ENCODE peak calls at places on chromosomes 5 and 9, in six cellular contexts. One of them, this sample, is unnamed.

GRCh38 chr5:91126448-91126847 is 256.7 kb downstream of the ARRDC3 start:
- DNase-seq in SJSA1: peak
- DNase-seq in NCI-H1417: no peak
- DNase-seq in left lung: no peak
- DNase-seq in stimulated activated CD8-positive, alpha-beta memory T cell treated with anti-CD3 and anti-CD28 coated beads, Interleukin-7, amount 100 ng/mL, for 1 hour: no peak
- DNase-seq in fibroblast of lung: peak
- DNase-seq in this sample: peak

GRCh38 chr5:180866296-180866695 is 5.2 kb upstream of the ZFP62 start:
- DNase-seq in left lung: no peak
- DNase-seq in fibroblast of lung: no peak
- DNase-seq in SJSA1: no peak
- DNase-seq in NCI-H1417: no peak
- DNase-seq in stimulated activated CD8-positive, alpha-beta memory T cell treated with anti-CD3 and anti-CD28 coated beads, Interleukin-7, amount 100 ng/mL, for 1 hour: no peak
- DNase-seq in this sample: no peak

GRCh38 chr9:91043041-91043740 is 241.6 kb downstream of the SYK start:
- DNase-seq in NCI-H1417: no peak
- DNase-seq in left lung: no peak
- DNase-seq in fibroblast of lung: no peak
- DNase-seq in stimulated activated CD8-positive, alpha-beta memory T cell treated with anti-CD3 and anti-CD28 coated beads, Interleukin-7, amount 100 ng/mL, for 1 hour: no peak
- DNase-seq in SJSA1: no peak
- DNase-seq in this sample: no peak

GRCh38 chr9:135241381-135242380 is 154.2 kb downstream of the OLFM1 start:
- DNase-seq in left lung: peak
- DNase-seq in NCI-H1417: no peak
- DNase-seq in SJSA1: no peak
- DNase-seq in fibroblast of lung: no peak
- DNase-seq in stimulated activated CD8-positive, alpha-beta memory T cell treated with anti-CD3 and anti-CD28 coated beads, Interleukin-7, amount 100 ng/mL, for 1 hour: no peak
- DNase-seq in this sample: no peak

GRCh38 chr5:40834391-40834848 is 602 bp downstream of the RPL37 start:
- DNase-seq in stimulated activated CD8-positive, alpha-beta memory T cell treated with anti-CD3 and anti-CD28 coated beads, Interleukin-7, amount 100 ng/mL, for 1 hour: peak
- DNase-seq in NCI-H1417: no peak
- DNase-seq in SJSA1: no peak
- DNase-seq in fibroblast of lung: peak
- DNase-seq in left lung: no peak
- DNase-seq in this sample: peak

GRCh38 chr9:72773570-72773969 is 179.3 kb downstream of the ALDH1A1 start:
- DNase-seq in NCI-H1417: no peak
- DNase-seq in stimulated activated CD8-positive, alpha-beta memory T cell treated with anti-CD3 and anti-CD28 coated beads, Interleukin-7, amount 100 ng/mL, for 1 hour: no peak
- DNase-seq in SJSA1: peak
- DNase-seq in left lung: no peak
- DNase-seq in fibroblast of lung: no peak
- DNase-seq in this sample: no peak

GRCh38 chr5:107269678-107270077 is 401.1 kb downstream of the EFNA5 start:
- DNase-seq in fibroblast of lung: no peak
- DNase-seq in left lung: no peak
- DNase-seq in NCI-H1417: no peak
- DNase-seq in stimulated activated CD8-positive, alpha-beta memory T cell treated with anti-CD3 and anti-CD28 coated beads, Interleukin-7, amount 100 ng/mL, for 1 hour: no peak
- DNase-seq in SJSA1: no peak
- DNase-seq in this sample: no peak

GRCh38 chr9:94887721-94888120 is 161.2 kb downstream of the AOPEP start:
- DNase-seq in NCI-H1417: no peak
- DNase-seq in SJSA1: no peak
- DNase-seq in fibroblast of lung: no peak
- DNase-seq in stimulated activated CD8-positive, alpha-beta memory T cell treated with anti-CD3 and anti-CD28 coated beads, Interleukin-7, amount 100 ng/mL, for 1 hour: no peak
- DNase-seq in left lung: no peak
- DNase-seq in this sample: no peak

GRCh38 chr5:172533058-172533398 is 78.7 kb upstream of the SH3PXD2B start:
- DNase-seq in left lung: no peak
- DNase-seq in SJSA1: no peak
- DNase-seq in fibroblast of lung: no peak
- DNase-seq in stimulated activated CD8-positive, alpha-beta memory T cell treated with anti-CD3 and anti-CD28 coated beads, Interleukin-7, amount 100 ng/mL, for 1 hour: no peak
- DNase-seq in NCI-H1417: no peak
- DNase-seq in this sample: no peak

GRCh38 chr5:172699999-172700685 is 59.1 kb downstream of the NEURL1B start:
- DNase-seq in SJSA1: no peak
- DNase-seq in stimulated activated CD8-positive, alpha-beta memory T cell treated with anti-CD3 and anti-CD28 coated beads, Interleukin-7, amount 100 ng/mL, for 1 hour: no peak
- DNase-seq in NCI-H1417: peak
- DNase-seq in fibroblast of lung: no peak
- DNase-seq in left lung: peak
- DNase-seq in this sample: no peak

GRCh38 chr5:159341914-159342313 is 11.6 kb upstream of the IL12B start:
- DNase-seq in SJSA1: peak
- DNase-seq in stimulated activated CD8-positive, alpha-beta memory T cell treated with anti-CD3 and anti-CD28 coated beads, Interleukin-7, amount 100 ng/mL, for 1 hour: peak
- DNase-seq in fibroblast of lung: peak
- DNase-seq in NCI-H1417: no peak
- DNase-seq in left lung: no peak
- DNase-seq in this sample: peak

GRCh38 chr9:127358023-127358535 is 38.9 kb upstream of the SLC2A8 start:
- DNase-seq in left lung: no peak
- DNase-seq in fibroblast of lung: no peak
- DNase-seq in SJSA1: no peak
- DNase-seq in stimulated activated CD8-positive, alpha-beta memory T cell treated with anti-CD3 and anti-CD28 coated beads, Interleukin-7, amount 100 ng/mL, for 1 hour: no peak
- DNase-seq in NCI-H1417: no peak
- DNase-seq in this sample: no peak

GRCh38 chr9:99743455-99743854 is 78.2 kb upstream of the NR4A3 start:
- DNase-seq in fibroblast of lung: no peak
- DNase-seq in left lung: no peak
- DNase-seq in stimulated activated CD8-positive, alpha-beta memory T cell treated with anti-CD3 and anti-CD28 coated beads, Interleukin-7, amount 100 ng/mL, for 1 hour: no peak
- DNase-seq in NCI-H1417: no peak
- DNase-seq in SJSA1: no peak
- DNase-seq in this sample: no peak

GRCh38 chr5:150603491-150603890 is 37.0 kb upstream of the SYNPO start:
- DNase-seq in NCI-H1417: no peak
- DNase-seq in left lung: no peak
- DNase-seq in fibroblast of lung: no peak
- DNase-seq in stimulated activated CD8-positive, alpha-beta memory T cell treated with anti-CD3 and anti-CD28 coated beads, Interleukin-7, amount 100 ng/mL, for 1 hour: no peak
- DNase-seq in SJSA1: no peak
- DNase-seq in this sample: no peak

GRCh38 chr5:176725521-176725920 is 78.2 kb downstream of the TSPAN17 start:
- DNase-seq in left lung: no peak
- DNase-seq in fibroblast of lung: no peak
- DNase-seq in SJSA1: no peak
- DNase-seq in stimulated activated CD8-positive, alpha-beta memory T cell treated with anti-CD3 and anti-CD28 coated beads, Interleukin-7, amount 100 ng/mL, for 1 hour: no peak
- DNase-seq in NCI-H1417: no peak
- DNase-seq in this sample: no peak

GRCh38 chr5:16713386-16713928 is 96.7 kb upstream of the RETREG1 start:
- DNase-seq in NCI-H1417: no peak
- DNase-seq in left lung: no peak
- DNase-seq in fibroblast of lung: peak
- DNase-seq in stimulated activated CD8-positive, alpha-beta memory T cell treated with anti-CD3 and anti-CD28 coated beads, Interleukin-7, amount 100 ng/mL, for 1 hour: no peak
- DNase-seq in SJSA1: no peak
- DNase-seq in this sample: peak

GRCh38 chr9:23555849-23556248 is 270.2 kb downstream of the ELAVL2 start:
- DNase-seq in stimulated activated CD8-positive, alpha-beta memory T cell treated with anti-CD3 and anti-CD28 coated beads, Interleukin-7, amount 100 ng/mL, for 1 hour: no peak
- DNase-seq in NCI-H1417: no peak
- DNase-seq in left lung: no peak
- DNase-seq in SJSA1: no peak
- DNase-seq in fibroblast of lung: no peak
- DNase-seq in this sample: no peak

GRCh38 chr5:172113036-172113435 is 75.0 kb downstream of the STK10 start:
- DNase-seq in left lung: no peak
- DNase-seq in SJSA1: no peak
- DNase-seq in NCI-H1417: no peak
- DNase-seq in stimulated activated CD8-positive, alpha-beta memory T cell treated with anti-CD3 and anti-CD28 coated beads, Interleukin-7, amount 100 ng/mL, for 1 hour: peak
- DNase-seq in fibroblast of lung: no peak
- DNase-seq in this sample: no peak

GRCh38 chr5:113378960-113379541 is 55.7 kb downstream of the TSSK1B start:
- DNase-seq in fibroblast of lung: peak
- DNase-seq in SJSA1: peak
- DNase-seq in stimulated activated CD8-positive, alpha-beta memory T cell treated with anti-CD3 and anti-CD28 coated beads, Interleukin-7, amount 100 ng/mL, for 1 hour: peak
- DNase-seq in NCI-H1417: peak
- DNase-seq in left lung: no peak
- DNase-seq in this sample: peak

GRCh38 chr5:180205936-180206335 is 3.1 kb downstream of the RASGEF1C start:
- DNase-seq in left lung: no peak
- DNase-seq in stimulated activated CD8-positive, alpha-beta memory T cell treated with anti-CD3 and anti-CD28 coated beads, Interleukin-7, amount 100 ng/mL, for 1 hour: no peak
- DNase-seq in fibroblast of lung: no peak
- DNase-seq in NCI-H1417: no peak
- DNase-seq in SJSA1: no peak
- DNase-seq in this sample: no peak

GRCh38 chr5:43233946-43234345 is 41.9 kb downstream of the NIM1K start:
- DNase-seq in stimulated activated CD8-positive, alpha-beta memory T cell treated with anti-CD3 and anti-CD28 coated beads, Interleukin-7, amount 100 ng/mL, for 1 hour: no peak
- DNase-seq in NCI-H1417: no peak
- DNase-seq in fibroblast of lung: no peak
- DNase-seq in SJSA1: no peak
- DNase-seq in left lung: no peak
- DNase-seq in this sample: no peak

GRCh38 chr9:86732514-86732913 is 214.8 kb downstream of the GAS1 start:
- DNase-seq in SJSA1: no peak
- DNase-seq in NCI-H1417: no peak
- DNase-seq in fibroblast of lung: peak
- DNase-seq in left lung: no peak
- DNase-seq in stimulated activated CD8-positive, alpha-beta memory T cell treated with anti-CD3 and anti-CD28 coated beads, Interleukin-7, amount 100 ng/mL, for 1 hour: no peak
- DNase-seq in this sample: no peak

GRCh38 chr5:150804388-150804787 is 25.8 kb downstream of the SMIM3 start:
- DNase-seq in left lung: no peak
- DNase-seq in NCI-H1417: no peak
- DNase-seq in fibroblast of lung: no peak
- DNase-seq in SJSA1: no peak
- DNase-seq in stimulated activated CD8-positive, alpha-beta memory T cell treated with anti-CD3 and anti-CD28 coated beads, Interleukin-7, amount 100 ng/mL, for 1 hour: no peak
- DNase-seq in this sample: no peak

GRCh38 chr5:111596705-111597104 is 84.4 kb upstream of the STARD4 start:
- DNase-seq in NCI-H1417: no peak
- DNase-seq in fibroblast of lung: no peak
- DNase-seq in stimulated activated CD8-positive, alpha-beta memory T cell treated with anti-CD3 and anti-CD28 coated beads, Interleukin-7, amount 100 ng/mL, for 1 hour: no peak
- DNase-seq in left lung: peak
- DNase-seq in SJSA1: no peak
- DNase-seq in this sample: no peak

GRCh38 chr5:96930589-96930988 is 5.3 kb upstream of the LNPEP start:
- DNase-seq in stimulated activated CD8-positive, alpha-beta memory T cell treated with anti-CD3 and anti-CD28 coated beads, Interleukin-7, amount 100 ng/mL, for 1 hour: no peak
- DNase-seq in left lung: no peak
- DNase-seq in SJSA1: no peak
- DNase-seq in fibroblast of lung: no peak
- DNase-seq in NCI-H1417: no peak
- DNase-seq in this sample: no peak

GRCh38 chr9:91904541-91905236 is 45.3 kb downstream of the ROR2 start:
- DNase-seq in fibroblast of lung: no peak
- DNase-seq in stimulated activated CD8-positive, alpha-beta memory T cell treated with anti-CD3 and anti-CD28 coated beads, Interleukin-7, amount 100 ng/mL, for 1 hour: no peak
- DNase-seq in SJSA1: no peak
- DNase-seq in left lung: no peak
- DNase-seq in NCI-H1417: no peak
- DNase-seq in this sample: no peak

GRCh38 chr5:65030056-65030455 is 261.3 kb downstream of the CWC27 start:
- DNase-seq in left lung: no peak
- DNase-seq in stimulated activated CD8-positive, alpha-beta memory T cell treated with anti-CD3 and anti-CD28 coated beads, Interleukin-7, amount 100 ng/mL, for 1 hour: no peak
- DNase-seq in NCI-H1417: no peak
- DNase-seq in SJSA1: no peak
- DNase-seq in fibroblast of lung: no peak
- DNase-seq in this sample: no peak

GRCh38 chr9:109403116-109403515 is 82.3 kb upstream of the EPB41L4B start:
- DNase-seq in fibroblast of lung: no peak
- DNase-seq in left lung: no peak
- DNase-seq in stimulated activated CD8-positive, alpha-beta memory T cell treated with anti-CD3 and anti-CD28 coated beads, Interleukin-7, amount 100 ng/mL, for 1 hour: no peak
- DNase-seq in NCI-H1417: no peak
- DNase-seq in SJSA1: peak
- DNase-seq in this sample: no peak

GRCh38 chr5:93578179-93578812 is 2.7 kb downstream of the NR2F1-AS1 start:
- DNase-seq in left lung: no peak
- DNase-seq in fibroblast of lung: peak
- DNase-seq in NCI-H1417: no peak
- DNase-seq in stimulated activated CD8-positive, alpha-beta memory T cell treated with anti-CD3 and anti-CD28 coated beads, Interleukin-7, amount 100 ng/mL, for 1 hour: no peak
- DNase-seq in SJSA1: no peak
- DNase-seq in this sample: peak